ENCODE peak calls at places on chromosomes 1 and 21, in eight cellular contexts. T is ovary, I is HCT116, F is keratinocyte, N is tibial artery, B is Peyer's patch, U is foreskin keratinocyte, C is sigmoid colon. D is an unnamed sample.
A peak's percentile ranks its signal among the peaks of the same experiment; 100 is the strongest.

GRCh38 chr1:206693029-206693428 is 8.3 kb downstream of the MAPKAPK2 start:
- DNase-seq in T (peak; percentile 78), I (no peak), F (no peak), N (peak; percentile 92), B (no peak), U (no peak), C (peak; percentile 95), D (no peak)

GRCh38 chr1:117708323-117709288 is 102.8 kb downstream of the TENT5C start:
- DNase-seq in T (no peak), I (no peak), F (no peak), N (no peak), B (no peak), U (no peak), C (no peak), D (no peak)

GRCh38 chr1:27430903-27431653 is 38.7 kb downstream of the GPR3 start:
- DNase-seq in T (no peak), I (no peak), F (no peak), N (no peak), B (peak; percentile 62), U (no peak), C (no peak), D (no peak)

GRCh38 chr21:46206163-46207005 is 22.1 kb upstream of the SPATC1L start:
- DNase-seq in T (no peak), I (no peak), F (no peak), N (peak; percentile 60), B (no peak), U (no peak), C (peak; percentile 55), D (no peak)

GRCh38 chr1:36602189-36602588 is 119.5 kb upstream of the CSF3R start:
- DNase-seq in T (no peak), I (no peak), F (no peak), N (no peak), B (no peak), U (no peak), C (no peak), D (no peak)

GRCh38 chr1:22257286-22258275 is 114.7 kb upstream of the WNT4 start:
- DNase-seq in T (no peak), I (no peak), F (no peak), N (no peak), B (peak; percentile 51), U (no peak), C (no peak), D (no peak)

GRCh38 chr1:184753608-184754478 is 815 bp downstream of the EDEM3 start:
- DNase-seq in T (no peak), I (no peak), F (no peak), N (peak; percentile 76), B (peak; percentile 69), U (peak; percentile 2), C (peak; percentile 73), D (no peak)

GRCh38 chr1:110605901-110606783 is at the start of gene KCNA2:
- DNase-seq in T (peak; percentile 42), I (no peak), F (no peak), N (peak; percentile 68), B (no peak), U (no peak), C (peak; percentile 74), D (no peak)

GRCh38 chr1:171310661-171311087 is 3.3 kb upstream of the FMO4 start:
- DNase-seq in T (no peak), I (no peak), F (no peak), N (no peak), B (no peak), U (no peak), C (no peak), D (no peak)

GRCh38 chr1:82273816-82274215 is 473.1 kb downstream of the ADGRL2 start:
- DNase-seq in T (no peak), I (no peak), F (no peak), N (no peak), B (no peak), U (no peak), C (no peak), D (no peak)

GRCh38 chr1:193545171-193545570 is 358.8 kb upstream of the B3GALT2 start:
- DNase-seq in T (no peak), I (no peak), F (no peak), N (no peak), B (no peak), U (no peak), C (no peak), D (no peak)

GRCh38 chr21:39313042-39313456 is 383 bp downstream of the BRWD1 start:
- DNase-seq in T (peak; percentile 57), I (no peak), F (no peak), N (peak; percentile 66), B (no peak), U (no peak), C (peak; percentile 70), D (no peak)

GRCh38 chr1:26159113-26160039 is 497 bp downstream of the FAM110D start:
- DNase-seq in T (no peak), I (no peak), F (no peak), N (peak; percentile 31), B (no peak), U (no peak), C (no peak), D (no peak)

GRCh38 chr1:170530972-170531757 is 801 bp upstream of the GORAB start:
- DNase-seq in T (peak; percentile 49), I (no peak), F (no peak), N (peak; percentile 71), B (no peak), U (no peak), C (no peak), D (no peak)

GRCh38 chr21:45166931-45167330 is 92.6 kb downstream of the ADARB1 start:
- DNase-seq in T (no peak), I (no peak), F (no peak), N (no peak), B (no peak), U (no peak), C (no peak), D (no peak)

GRCh38 chr1:51295926-51296325 is 34.4 kb downstream of the TTC39A start:
- DNase-seq in T (no peak), I (no peak), F (no peak), N (peak; percentile 59), B (no peak), U (no peak), C (no peak), D (no peak)

GRCh38 chr1:221756830-221757551 is 15.1 kb upstream of the DUSP10 start:
- DNase-seq in T (no peak), I (no peak), F (no peak), N (no peak), B (no peak), U (no peak), C (no peak), D (no peak)

GRCh38 chr1:55631508-55631907 is 416.3 kb upstream of the USP24 start:
- DNase-seq in T (no peak), I (no peak), F (no peak), N (no peak), B (no peak), U (no peak), C (no peak), D (no peak)

GRCh38 chr1:30847358-30847972 is 61.1 kb downstream of the SDC3 start:
- DNase-seq in T (peak; percentile 47), I (no peak), F (no peak), N (peak; percentile 83), B (peak; percentile 79), U (no peak), C (peak; percentile 92), D (no peak)
- H3K27ac ChIP-seq in T (no peak overlapping the region), I (no peak overlapping the region), F (no peak overlapping the region), N (no peak overlapping the region), B (peak overlapping the region; percentile 12), U (no peak overlapping the region), C (peak overlapping the region; percentile 48), D (no peak overlapping the region)

GRCh38 chr1:224256642-224257041 is 73.3 kb downstream of the NVL start:
- DNase-seq in T (no peak), I (no peak), F (no peak), N (no peak), B (no peak), U (no peak), C (no peak), D (no peak)
- H3K27ac ChIP-seq in T (no peak overlapping the region), I (no peak overlapping the region), F (no peak overlapping the region), N (no peak overlapping the region), B (no peak overlapping the region), U (no peak overlapping the region), C (no peak overlapping the region), D (no peak overlapping the region)

GRCh38 chr1:233055879-233056641 is 105.6 kb downstream of the NTPCR start:
- DNase-seq in T (no peak), I (no peak), F (no peak), N (no peak), B (no peak), U (no peak), C (no peak), D (no peak)

GRCh38 chr1:233060595-233060994 is 110.2 kb downstream of the NTPCR start:
- DNase-seq in T (no peak), I (no peak), F (no peak), N (no peak), B (no peak), U (no peak), C (no peak), D (no peak)

GRCh38 chr1:233063462-233063861 is 113.1 kb downstream of the NTPCR start:
- DNase-seq in T (no peak), I (no peak), F (no peak), N (no peak), B (no peak), U (no peak), C (no peak), D (no peak)

GRCh38 chr1:233061265-233061664 is 110.9 kb downstream of the NTPCR start:
- DNase-seq in T (no peak), I (no peak), F (no peak), N (no peak), B (no peak), U (no peak), C (no peak), D (no peak)

DNA sequence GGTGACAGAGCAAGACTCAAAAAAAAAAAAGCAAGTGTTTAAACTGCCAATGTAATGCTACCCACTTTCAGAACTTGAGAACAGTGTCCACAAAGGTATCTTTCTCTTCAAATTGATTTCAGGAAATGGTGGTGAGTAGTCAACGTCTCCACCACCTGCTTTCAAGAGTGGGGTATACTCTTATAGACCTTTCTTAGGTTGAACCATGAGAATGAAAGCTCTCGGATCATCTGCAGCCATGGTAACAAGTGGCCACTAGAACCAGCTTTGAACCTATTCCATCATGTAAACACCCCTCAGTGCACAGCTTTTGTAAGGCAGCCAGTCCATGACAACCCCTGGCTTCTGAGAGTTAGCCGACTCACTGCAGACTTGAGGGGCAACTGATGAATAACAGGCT is 107.4 kb downstream of the NTPCR start:
- DNase-seq in T (no peak), I (no peak), F (no peak), N (no peak), B (no peak), U (no peak), C (no peak), D (no peak)
- H3K27ac ChIP-seq in T (no peak overlapping the region), I (no peak overlapping the region), F (no peak overlapping the region), N (no peak overlapping the region), B (no peak overlapping the region), U (no peak overlapping the region), C (no peak overlapping the region), D (no peak overlapping the region)

DNA sequence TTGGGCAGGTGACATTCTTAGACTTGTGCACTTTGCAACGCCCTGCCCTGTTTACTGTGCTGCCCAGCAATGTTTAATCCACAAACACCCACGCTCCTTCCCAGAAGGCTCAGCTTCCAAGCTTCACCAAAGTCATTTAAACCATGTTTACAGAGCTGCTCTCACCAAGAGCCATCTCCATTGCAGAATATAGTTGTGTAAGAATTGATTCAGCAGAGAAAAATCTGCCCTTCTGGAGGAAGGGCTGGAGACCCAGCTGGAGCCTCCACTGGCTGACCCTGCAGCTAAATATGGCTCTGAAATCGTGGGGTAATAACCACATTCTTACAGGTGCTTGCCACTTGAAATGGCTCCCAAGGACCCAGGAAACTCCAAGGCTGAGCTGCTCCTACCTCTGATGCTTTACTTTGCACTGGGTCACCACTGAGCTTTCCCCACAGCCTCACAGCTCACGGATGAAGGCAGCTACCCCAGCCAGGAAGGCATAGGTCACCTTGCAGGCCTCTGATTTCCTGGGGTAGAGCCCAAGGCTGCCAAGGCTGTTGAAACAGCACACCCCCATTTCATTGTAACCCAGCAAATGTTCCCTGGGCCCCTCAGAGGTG is 8.8 kb downstream of the CAPN2 start:
- DNase-seq in T (no peak), I (no peak), F (no peak), N (no peak), B (peak; percentile 71), U (no peak), C (no peak), D (no peak)
- H3K27ac ChIP-seq in T (peak overlapping the region; percentile 55), I (peak overlapping the region; percentile 21), F (peak overlapping the region; percentile 68), N (peak overlapping the region; percentile 67), B (peak overlapping the region; percentile 54), U (no peak overlapping the region), C (peak overlapping the region; percentile 15), D (peak overlapping the region; percentile 99)